ENCODE peak calls at places on chromosomes 11 and 22, in four cellular contexts. E is A673, T is ELR, P is HTR-8/SVneo. M is an unnamed sample.

GRCh38 chr11:15276616-15277015 is 161.9 kb downstream of the INSC start:
- DNase-seq in P (no peak), T (peak), E (peak), M (peak)

GRCh38 chr11:119316017-119316728 is 757 bp downstream of the MCAM start:
- DNase-seq in P (no peak), T (peak), E (peak), M (peak)

GRCh38 chr11:986270-986951 is 50.1 kb downstream of the MUC6 start:
- DNase-seq in P (no peak), E (no peak), T (no peak), M (no peak)

GRCh38 chr22:29879738-29880137 is 3.2 kb upstream of the MTMR3 start:
- DNase-seq in T (peak), P (peak), E (peak), M (peak)

GRCh38 chr11:12901272-12901671 is 107.8 kb upstream of the RASSF10 start:
- DNase-seq in T (no peak), E (no peak), P (no peak), M (no peak)

GRCh38 chr11:99257131-99257530 is 236.4 kb downstream of the CNTN5 start:
- DNase-seq in T (no peak), E (no peak), P (no peak), M (no peak)

GRCh38 chr22:30270841-30271240 is 4.2 kb upstream of the OSM start:
- DNase-seq in T (peak), P (no peak), E (no peak), M (peak)

GRCh38 chr22:39153220-39153860 is 860 bp upstream of the CBX7 start:
- DNase-seq in P (no peak), T (no peak), E (no peak), M (no peak)

GRCh38 chr11:111320728-111321568 is 22.6 kb downstream of the POU2AF3 start:
- DNase-seq in E (peak), P (no peak), T (no peak), M (no peak)

GRCh38 chr11:61586792-61587430 is 6.0 kb upstream of the SYT7 start:
- DNase-seq in P (no peak), E (no peak), T (no peak), M (no peak)

GRCh38 chr11:68402355-68403031 is 58.1 kb upstream of the PPP6R3 start:
- DNase-seq in P (no peak), E (peak), T (peak), M (no peak)

GRCh38 chr11:119432484-119433368 is 9.8 kb upstream of the THY1 start:
- DNase-seq in E (peak), P (peak), T (peak), M (peak)

GRCh38 chr22:50625568-50626313 is 2.2 kb downstream of the ARSA start:
- DNase-seq in E (no peak), P (no peak), T (no peak), M (no peak)

GRCh38 chr11:2308713-2309112 is 6.9 kb downstream of the TSPAN32 start:
- DNase-seq in E (no peak), T (no peak), P (no peak), M (no peak)

GRCh38 chr11:64854534-64855502 is 10.4 kb upstream of the CDC42BPG start:
- DNase-seq in E (peak), P (peak), T (peak), M (peak)

GRCh38 chr11:7143908-7144307 is 55.1 kb downstream of the RBMXL2 start:
- DNase-seq in P (no peak), T (peak), E (peak), M (peak)

GRCh38 chr11:33802414-33802950 is 28.2 kb upstream of the FBXO3 start:
- DNase-seq in T (peak), P (peak), E (peak), M (peak)

GRCh38 chr22:40462195-40462988 is 92.0 kb downstream of the SGSM3 start:
- DNase-seq in E (no peak), T (no peak), P (no peak), M (no peak)

GRCh38 chr22:47294222-47294532 is 531.7 kb downstream of the TBC1D22A start:
- DNase-seq in T (peak), P (no peak), E (no peak), M (peak)

GRCh38 chr22:33116846-33117547 is 58.8 kb upstream of the SYN3 start:
- DNase-seq in E (no peak), P (no peak), T (no peak), M (peak)

M was measured in Daoy.